ENCODE peak calls at places on chromosomes 1 and 21, in six cellular contexts. Z, D, C, Y, H and M are unnamed samples.

GRCh38 chr1:204854286-204854685 is 16.4 kb upstream of the NFASC start:
- DNase-seq in Z (no peak), D (no peak), C (no peak), Y (no peak), H (no peak), M (no peak)

GRCh38 chr1:244326757-244327156 is 125.0 kb downstream of the ADSS2 start:
- DNase-seq in Z (no peak), D (no peak), C (no peak), Y (no peak), H (no peak), M (no peak)

GRCh38 chr1:47842228-47842627 is 155.0 kb downstream of the TRABD2B start:
- DNase-seq in Z (no peak), D (no peak), C (no peak), Y (no peak), H (no peak), M (no peak)

GRCh38 chr1:64856564-64856963 is 109.8 kb downstream of the JAK1 start:
- DNase-seq in Z (no peak), D (peak; percentile 80), C (no peak), Y (no peak), H (no peak), M (no peak)

GRCh38 chr1:201468844-201469644 is at the start of gene PHLDA3:
- DNase-seq in Z (peak; percentile 96), D (peak; percentile 92), C (peak; percentile 66), Y (peak; percentile 79), H (peak; percentile 73), M (no peak)

GRCh38 chr1:151993084-151993733 is 450 bp downstream of the S100A10 start:
- DNase-seq in Z (peak; percentile 42), D (peak; percentile 79), C (no peak), Y (peak; percentile 42), H (no peak), M (peak; percentile 28)

GRCh38 chr1:2232916-2233438 is 4.9 kb downstream of the SKI start:
- DNase-seq in Z (peak; percentile 21), D (peak; percentile 81), C (no peak), Y (no peak), H (no peak), M (no peak)

GRCh38 chr1:235682216-235682615 is 32.6 kb upstream of the GNG4 start:
- DNase-seq in Z (no peak), D (no peak), C (no peak), Y (no peak), H (no peak), M (no peak)

GRCh38 chr1:6127587-6128163 is 52.4 kb downstream of the CHD5 start:
- DNase-seq in Z (peak; percentile 44), D (peak; percentile 94), C (peak; percentile 60), Y (peak; percentile 63), H (peak; percentile 29), M (peak; percentile 35)

GRCh38 chr1:24759492-24759891 is 14.2 kb downstream of the CLIC4 start:
- DNase-seq in Z (no peak), D (no peak), C (no peak), Y (no peak), H (no peak), M (no peak)

GRCh38 chr1:94335950-94336349 is 82.2 kb upstream of the ABCD3 start:
- DNase-seq in Z (peak; percentile 87), D (no peak), C (peak; percentile 55), Y (peak; percentile 73), H (peak; percentile 46), M (no peak)

GRCh38 chr1:47761201-47761930 is 235.8 kb downstream of the TRABD2B start:
- DNase-seq in Z (no peak), D (peak; percentile 32), C (no peak), Y (no peak), H (no peak), M (no peak)

GRCh38 chr1:191320062-191320461 is 838.2 kb upstream of the RGS18 start:
- DNase-seq in Z (peak; percentile 6), D (no peak), C (no peak), Y (no peak), H (no peak), M (no peak)

GRCh38 chr1:51284487-51284954 is 45.8 kb downstream of the TTC39A start:
- DNase-seq in Z (peak; percentile 57), D (no peak), C (no peak), Y (peak; percentile 83), H (no peak), M (no peak)

GRCh38 chr1:226629210-226629895 is 80.8 kb downstream of the STUM start:
- DNase-seq in Z (no peak), D (peak; percentile 74), C (no peak), Y (no peak), H (no peak), M (peak; percentile 13)

GRCh38 chr1:192573499-192573898 is 2.1 kb upstream of the RGS1 start:
- DNase-seq in Z (peak; percentile 64), D (no peak), C (no peak), Y (no peak), H (no peak), M (no peak)

GRCh38 chr1:18347559-18347958 is 133.2 kb upstream of the KLHDC7A start:
- DNase-seq in Z (no peak), D (no peak), C (no peak), Y (no peak), H (no peak), M (no peak)

GRCh38 chr1:31374511-31375196 is 1.8 kb upstream of the FABP3 start:
- DNase-seq in Z (peak; percentile 71), D (no peak), C (no peak), Y (peak; percentile 61), H (no peak), M (no peak)

GRCh38 chr1:51600529-51600928 is 16.4 kb upstream of the OSBPL9 start:
- DNase-seq in Z (no peak), D (no peak), C (no peak), Y (no peak), H (no peak), M (no peak)

GRCh38 chr1:61743716-61744620 is 1.7 kb downstream of the PATJ start:
- DNase-seq in Z (peak; percentile 59), D (no peak), C (no peak), Y (no peak), H (no peak), M (no peak)

GRCh38 chr1:176543360-176544136 is 80.6 kb downstream of the PAPPA2 start:
- DNase-seq in Z (no peak), D (no peak), C (no peak), Y (no peak), H (no peak), M (no peak)

GRCh38 chr1:115063238-115063901 is 25.9 kb downstream of the TSPAN2 start:
- DNase-seq in Z (peak; percentile 81), D (no peak), C (no peak), Y (no peak), H (no peak), M (no peak)

GRCh38 chr21:25296239-25296638 is 311.0 kb downstream of the MRPL39 start:
- DNase-seq in Z (no peak), D (no peak), C (no peak), Y (no peak), H (no peak), M (no peak)

GRCh38 chr1:164794310-164794709 is 235.3 kb downstream of the PBX1 start:
- DNase-seq in Z (peak; percentile 96), D (no peak), C (no peak), Y (no peak), H (no peak), M (no peak)

GRCh38 chr1:108962681-108963051 is 618 bp downstream of the CLCC1 start:
- DNase-seq in Z (peak; percentile 8), D (peak; percentile 83), C (no peak), Y (peak; percentile 65), H (no peak), M (peak; percentile 19)

GRCh38 chr1:25805863-25806225 is 5.9 kb downstream of the SELENON start:
- DNase-seq in Z (peak; percentile 64), D (no peak), C (no peak), Y (peak; percentile 61), H (no peak), M (no peak)

GRCh38 chr21:42746240-42746592 is 92.8 kb downstream of the PDE9A start:
- DNase-seq in Z (no peak), D (peak; percentile 39), C (no peak), Y (no peak), H (no peak), M (no peak)

GRCh38 chr1:243325305-243325890 is 69.6 kb downstream of the SDCCAG8 start:
- DNase-seq in Z (peak; percentile 52), D (no peak), C (peak; percentile 26), Y (no peak), H (no peak), M (no peak)

GRCh38 chr1:18962121-18962721 is 5.7 kb upstream of the IFFO2 start:
- DNase-seq in Z (no peak), D (no peak), C (no peak), Y (no peak), H (no peak), M (no peak)

GRCh38 chr1:16913616-16913865 is 8.2 kb upstream of the CROCC start:
- DNase-seq in Z (no peak), D (no peak), C (no peak), Y (no peak), H (no peak), M (no peak)

GRCh38 chr21:17542371-17542992 is 29.6 kb downstream of the CXADR start:
- DNase-seq in Z (peak; percentile 31), D (no peak), C (no peak), Y (no peak), H (no peak), M (no peak)

GRCh38 chr1:175839678-175840669 is 96.6 kb upstream of the TNR start:
- DNase-seq in Z (no peak), D (no peak), C (no peak), Y (no peak), H (no peak), M (no peak)

GRCh38 chr1:188709146-188709545 is 1768.5 kb downstream of the BRINP3 start:
- DNase-seq in Z (peak; percentile 6), D (no peak), C (no peak), Y (no peak), H (no peak), M (no peak)

GRCh38 chr1:188706742-188707141 is 1770.9 kb downstream of the BRINP3 start:
- DNase-seq in Z (peak; percentile 91), D (no peak), C (no peak), Y (no peak), H (no peak), M (no peak)
- TF ChIP-seq CTCF in Z (no peak), D (no peak), C (no peak), Y (no peak), H (no peak), M (no peak)

GRCh38 chr1:116817582-116818064 is 63.4 kb downstream of the CD2 start:
- DNase-seq in Z (peak; percentile 21), D (no peak), C (peak; percentile 46), Y (peak; percentile 32), H (peak; percentile 39), M (peak; percentile 33)
- TF ChIP-seq CTCF in Z (peak; percentile 33), D (peak; percentile 44), C (peak; percentile 67), Y (peak; percentile 50), H (peak; percentile 77), M (no peak)

GRCh38 chr1:66013371-66013770 is 220.7 kb downstream of the PDE4B start:
- DNase-seq in Z (no peak), D (no peak), C (no peak), Y (no peak), H (no peak), M (no peak)
- TF ChIP-seq CTCF in Z (no peak), D (no peak), C (no peak), Y (no peak), H (no peak), M (no peak)

DNA sequence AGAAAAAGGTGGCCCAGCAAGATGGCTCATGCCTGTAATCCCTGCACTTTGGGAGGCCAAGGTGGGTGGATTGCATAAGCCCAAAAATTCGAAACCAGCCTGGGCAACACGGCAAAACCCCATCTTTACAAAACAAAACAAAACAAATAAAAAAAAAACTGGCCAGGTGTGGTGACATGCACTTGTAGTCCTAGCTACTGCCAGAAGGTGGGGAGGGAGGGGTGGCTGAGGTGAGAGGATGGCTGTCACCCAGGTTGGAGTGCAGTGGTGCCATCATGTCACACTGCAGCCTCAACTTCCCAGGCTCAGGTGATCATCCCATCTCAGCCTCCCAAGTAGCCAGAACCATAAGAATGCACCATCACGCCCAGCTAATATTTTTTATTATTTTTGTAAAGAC is 22.8 kb downstream of the RERE start:
- DNase-seq in Z (no peak), D (no peak), C (no peak), Y (no peak), H (no peak), M (no peak)
- TF ChIP-seq CTCF in Z (no peak), D (no peak), C (no peak), Y (no peak), H (peak; percentile 9), M (no peak)